ENCODE peak calls at places on chromosome 11, in seven cellular contexts. B, K, Q, P, F, Z and R are unnamed samples. For H3K27me3 and H3K4me1, the result is how much of the 10 kb centered on the place peaks cover.

GRCh38 chr11:65204143-65204542 is 22.4 kb downstream of the CAPN1 start:
- DNase-seq in Q (no peak), B (no peak), K (peak), Z (no peak), P (no peak), F (no peak), R (no peak)

GRCh38 chr11:75233688-75234295 is 6.8 kb upstream of the TPBGL start:
- DNase-seq in B (no peak), K (peak), Z (peak), P (no peak), Q (peak), F (peak), R (no peak)

GRCh38 chr11:67269401-67270255 is 3.4 kb downstream of the GRK2 start:
- DNase-seq in F (no peak), Q (no peak), K (no peak), B (peak), Z (no peak), P (peak), R (no peak)

GRCh38 chr11:640021-640706 is 3.1 kb downstream of the DRD4 start:
- DNase-seq in Z (no peak), F (no peak), K (no peak), P (no peak), Q (no peak), B (no peak), R (no peak)

GRCh38 chr11:1072116-1072820 is 2.4 kb upstream of the MUC2 start:
- DNase-seq in P (peak), F (no peak), K (no peak), B (peak), Z (no peak), Q (no peak), R (no peak)

GRCh38 chr11:78469905-78470304 is 52.3 kb upstream of the GAB2 start:
- DNase-seq in K (no peak), P (no peak), Q (no peak), Z (no peak), F (no peak), B (no peak), R (no peak)

GRCh38 chr11:1785749-1786261 is 22.1 kb upstream of the CTSD start:
- DNase-seq in Q (no peak), Z (no peak), F (no peak), P (no peak), B (no peak), K (peak), R (no peak)

GRCh38 chr11:113475160-113475761 is at the start of gene DRD2:
- DNase-seq in Q (no peak), F (no peak), Z (peak), K (no peak), P (no peak), B (no peak), R (peak)

GRCh38 chr11:32072872-32073661 is 17.8 kb upstream of the RCN1 start:
- DNase-seq in P (no peak), Q (no peak), B (no peak), Z (peak), K (no peak), F (no peak), R (no peak)

GRCh38 chr11:65506770-65507485 is 8.1 kb downstream of the MALAT1 start:
- DNase-seq in P (no peak), F (no peak), K (peak), B (peak), Z (no peak), Q (peak), R (no peak)

GRCh38 chr11:68550485-68550817 is 89.9 kb downstream of the PPP6R3 start:
- DNase-seq in K (no peak), Q (no peak), P (no peak), Z (no peak), F (no peak), B (no peak), R (no peak)

GRCh38 chr11:85718991-85719807 is 33.2 kb upstream of the CCDC89 start:
- DNase-seq in F (peak), P (peak), Z (peak), K (no peak), B (peak), Q (no peak), R (no peak)

GRCh38 chr11:116348226-116348625 is 424.6 kb downstream of the BUD13 start:
- DNase-seq in P (no peak), F (no peak), Q (no peak), K (no peak), B (no peak), Z (no peak), R (no peak)

GRCh38 chr11:79663012-79663411 is 222.2 kb upstream of the TENM4 start:
- DNase-seq in F (no peak), Q (no peak), P (no peak), B (no peak), K (no peak), Z (peak), R (no peak)

DNA sequence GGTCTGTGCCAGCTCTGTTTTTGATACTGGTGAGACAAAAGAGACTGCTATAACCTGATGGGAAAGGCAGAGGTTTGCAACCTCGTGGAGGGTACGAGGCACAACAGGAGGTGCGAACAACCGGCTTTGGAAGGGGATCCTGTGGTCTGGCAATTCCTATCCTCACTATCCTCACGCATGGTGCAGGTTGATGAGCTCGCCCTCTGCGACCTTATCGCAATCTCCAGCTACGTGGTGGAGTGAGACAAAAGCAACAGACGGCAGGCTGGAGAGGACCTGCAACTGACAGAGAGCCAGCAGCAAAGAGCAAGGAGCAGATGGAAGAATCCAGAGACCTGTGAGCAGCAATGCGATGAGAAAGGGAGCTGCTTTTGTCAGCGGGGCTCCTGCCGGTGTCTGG is 47.3 kb upstream of the TSKU start:
- DNase-seq in F (no peak), P (no peak), B (no peak), Z (no peak), Q (no peak), K (no peak), R (no peak)
- H3K4me3 ChIP-seq in F (no peak), P (no peak), B (no peak), Z (no peak), Q (no peak), K (no peak), R (no peak)

GRCh38 chr11:17013548-17014320 is 480 bp downstream of the PLEKHA7 start:
- DNase-seq in K (no peak), F (peak), Z (no peak), P (peak), Q (no peak), B (no peak), R (no peak)

GRCh38 chr11:17014774-17015638 is 792 bp upstream of the PLEKHA7 start:
- DNase-seq in B (no peak), F (peak), Z (no peak), P (no peak), K (no peak), Q (no peak), R (peak)

GRCh38 chr11:17014321-17014773 is at the start of gene PLEKHA7:
- DNase-seq in Z (no peak), F (peak), K (no peak), B (no peak), Q (no peak), P (no peak), R (peak)

GRCh38 chr11:17012712-17013547 is 1.3 kb downstream of the PLEKHA7 start:
- DNase-seq in K (no peak), Q (no peak), P (peak), B (no peak), F (peak), Z (no peak), R (no peak)

DNA sequence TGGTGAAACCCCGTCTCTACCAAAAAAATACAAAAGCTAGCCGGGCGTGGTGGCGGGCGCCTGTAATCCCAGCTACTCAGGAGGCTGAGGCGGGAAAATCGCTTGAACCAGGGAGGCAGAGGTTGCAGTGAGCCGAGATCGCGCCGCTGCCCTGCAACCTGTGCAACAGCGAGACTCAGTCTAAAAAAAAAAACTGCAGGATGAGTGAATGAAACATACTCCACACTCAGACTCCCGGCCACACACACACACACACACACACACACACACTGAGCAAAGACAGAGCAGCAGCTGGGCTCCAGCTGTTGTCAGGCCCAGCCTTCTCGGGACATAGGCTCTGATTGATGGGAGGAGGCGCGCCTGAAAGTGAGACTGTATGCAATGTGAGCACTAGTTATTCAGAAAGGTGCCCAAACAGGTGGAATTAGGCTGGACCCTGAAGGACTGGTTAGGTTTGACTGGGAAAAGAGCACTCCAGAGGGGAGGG is 1.5 kb upstream of the PLEKHA7 start:
- DNase-seq in F (no peak), P (no peak), Q (no peak), B (no peak), K (no peak), Z (peak), R (no peak)
- H3K27me3 ChIP-seq in F (under half), P (half or more), Q (under half), B (under half), K (under half), Z (under half), R (under half)

DNA sequence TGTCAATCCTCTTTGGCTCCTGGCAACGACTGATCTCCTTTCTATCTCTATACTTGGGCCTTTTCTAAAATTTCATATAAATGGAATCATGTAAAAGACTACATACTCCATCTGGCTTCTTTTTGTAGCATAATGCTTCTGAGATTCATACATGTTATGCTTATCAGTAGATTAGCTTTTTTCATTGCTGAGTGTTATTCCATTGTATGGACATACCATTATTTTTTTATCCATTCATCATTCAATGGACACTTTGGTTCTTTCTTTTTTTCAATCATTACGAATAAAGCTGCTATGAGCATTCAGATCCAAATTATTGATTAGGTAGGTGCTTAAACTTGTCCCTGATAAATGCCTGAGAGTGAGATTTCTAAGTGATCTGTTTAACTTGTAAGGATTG is 11.7 kb upstream of the ARL14EP start:
- DNase-seq in B (no peak), K (no peak), Q (no peak), P (no peak), F (no peak), Z (no peak), R (no peak)
- H3K4me1 ChIP-seq in B (under half), K (under half), Q (under half), P (under half), F (under half), Z (under half), R (under half)

GRCh38 chr11:70660889-70661197 is 262.5 kb downstream of the CTTN start:
- DNase-seq in P (no peak), B (no peak), Q (no peak), K (no peak), F (no peak), Z (no peak), R (no peak)
- H3K4me3 ChIP-seq in P (no peak), B (no peak), Q (no peak), K (no peak), F (no peak), Z (no peak), R (peak)

DNA sequence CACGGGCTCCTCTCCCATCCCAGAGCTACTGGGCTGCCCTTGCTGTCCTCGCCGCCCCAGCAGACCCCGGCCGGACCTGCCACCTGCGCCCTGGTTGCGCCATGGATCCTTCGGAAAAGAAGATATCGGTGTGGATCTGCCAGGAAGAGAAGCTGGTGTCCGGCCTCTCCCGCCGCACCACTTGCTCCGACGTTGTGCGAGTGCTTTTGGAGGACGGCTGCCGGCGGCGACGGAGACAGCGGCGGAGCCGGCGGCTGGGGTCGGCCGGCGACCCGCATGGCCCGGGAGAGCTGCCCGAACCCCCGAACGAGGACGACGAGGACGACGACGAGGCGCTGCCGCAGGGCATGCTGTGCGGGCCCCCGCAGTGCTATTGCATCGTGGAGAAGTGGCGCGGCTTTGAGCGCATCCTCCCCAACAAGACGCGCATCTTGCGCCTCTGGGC is 382 bp downstream of the RASSF10 start:
- DNase-seq in K (no peak), Z (no peak), F (no peak), Q (no peak), B (no peak), P (no peak), R (no peak)
- H3K27me3 ChIP-seq in K (half or more), Z (under half), F (under half), Q (under half), B (half or more), P (half or more), R (under half)

DNA sequence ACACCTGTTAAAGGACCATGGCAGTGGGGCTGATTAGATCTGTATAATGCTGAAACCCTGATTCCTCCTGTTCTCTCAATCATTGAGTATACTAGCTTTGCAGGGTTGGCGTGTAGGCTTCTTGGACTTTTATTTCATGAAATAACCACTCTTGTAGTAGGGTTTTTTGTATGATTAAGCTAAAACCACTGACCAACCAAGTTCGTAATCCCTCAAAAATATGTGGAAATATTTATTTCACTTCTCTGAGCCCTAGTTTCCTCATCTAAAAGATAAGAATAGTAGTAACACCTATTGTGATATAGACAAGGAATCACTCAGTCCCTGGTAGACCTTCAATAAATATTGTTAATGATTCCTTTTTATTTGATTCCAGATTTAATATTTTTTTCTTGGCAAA is 4.2 kb downstream of the API5 start:
- DNase-seq in P (no peak), Z (no peak), Q (no peak), B (no peak), K (no peak), F (no peak), R (no peak)
- H3K4me1 ChIP-seq in P (under half), Z (under half), Q (under half), B (under half), K (under half), F (under half), R (under half)

GRCh38 chr11:47355283-47356128 is 3.0 kb upstream of the MYBPC3 start:
- DNase-seq in Q (no peak), K (peak), F (peak), Z (peak), P (peak), B (peak), R (peak)
- H3K4me3 ChIP-seq in Q (no peak), K (peak), F (peak), Z (peak), P (peak), B (peak), R (peak)

GRCh38 chr11:70080763-70081162 is 2.6 kb downstream of the ANO1 start:
- DNase-seq in P (no peak), F (no peak), Z (no peak), B (no peak), K (no peak), Q (no peak), R (no peak)
- H3K27me3 ChIP-seq in P (under half), F (half or more), Z (under half), B (under half), K (under half), Q (under half), R (under half)